ENCODE peak calls at places on chromosomes 4 and X, in nine cellular contexts. D, R, O, V, W, B, J, X and Q are unnamed samples.

GRCh38 chr4:156377036-156377700 is 423.5 kb upstream of the CTSO start:
- DNase-seq in X (no peak), B (no peak), D (no peak), W (no peak), O (no peak), J (no peak), R (no peak), V (no peak), Q (peak; percentile 33)

GRCh38 chr4:101753702-101754101 is 36.8 kb upstream of the BANK1 start:
- DNase-seq in D (no peak), O (no peak), X (no peak), J (no peak), B (no peak), W (no peak), V (no peak), R (no peak), Q (no peak)

GRCh38 chr4:30763337-30763736 is 43.2 kb downstream of the PCDH7 start:
- DNase-seq in D (no peak), X (no peak), O (no peak), B (no peak), V (no peak), J (no peak), R (no peak), W (no peak), Q (peak; percentile 39)

GRCh38 chrX:70041993-70042392 is 7.7 kb downstream of the AWAT2 start:
- DNase-seq in W (no peak), J (no peak), V (no peak), B (no peak), X (no peak), D (no peak), O (no peak), R (no peak), Q (no peak)

GRCh38 chrX:134821901-134822300 is 163.6 kb upstream of the PLAC1 start:
- DNase-seq in D (no peak), W (no peak), J (no peak), R (no peak), B (no peak), X (no peak), V (no peak), O (no peak), Q (no peak)

GRCh38 chr4:113356452-113356851 is 307.0 kb downstream of the ANK2 start:
- DNase-seq in V (no peak), J (no peak), B (no peak), W (no peak), O (no peak), D (no peak), X (no peak), R (no peak), Q (no peak)

GRCh38 chrX:53071604-53072417 is 10.4 kb upstream of the TSPYL2 start:
- DNase-seq in X (peak; percentile 81), D (peak; percentile 18), R (peak; percentile 75), O (peak; percentile 68), W (peak; percentile 82), V (no peak), J (peak; percentile 95), B (peak; percentile 50), Q (peak; percentile 51)

GRCh38 chr4:68654946-68655721 is 15.3 kb downstream of the UGT2B15 start:
- DNase-seq in O (no peak), V (no peak), X (no peak), D (no peak), R (no peak), B (no peak), J (peak; percentile 15), W (no peak), Q (no peak)

GRCh38 chr4:110033994-110034393 is 121.3 kb downstream of the EGF start:
- DNase-seq in O (no peak), R (no peak), V (no peak), D (no peak), B (no peak), J (no peak), X (no peak), W (no peak), Q (no peak)

GRCh38 chr4:1310796-1311715 is 21.4 kb downstream of the MAEA start:
- DNase-seq in V (no peak), X (no peak), R (no peak), J (no peak), D (no peak), W (no peak), O (no peak), B (no peak), Q (no peak)

GRCh38 chr4:177118596-177118995 is 191.1 kb upstream of the NEIL3 start:
- DNase-seq in R (no peak), W (no peak), J (no peak), D (no peak), O (no peak), X (no peak), V (no peak), B (no peak), Q (peak; percentile 11)

GRCh38 chrX:111129949-111130348 is 34.0 kb downstream of the PAK3 start:
- DNase-seq in R (no peak), O (no peak), J (no peak), B (no peak), V (no peak), X (no peak), D (no peak), W (no peak), Q (no peak)

GRCh38 chr4:158858410-158859189 is 89.8 kb downstream of the FNIP2 start:
- DNase-seq in O (no peak), J (no peak), W (no peak), R (no peak), V (no peak), B (no peak), D (no peak), X (no peak), Q (no peak)

GRCh38 chrX:45191820-45192409 is 8.8 kb downstream of the DIPK2B start:
- DNase-seq in X (no peak), R (no peak), J (no peak), W (no peak), O (no peak), D (peak; percentile 26), V (no peak), B (no peak), Q (no peak)

GRCh38 chrX:78769933-78770332 is 22.4 kb downstream of the LPAR4 start:
- DNase-seq in R (no peak), W (no peak), B (no peak), D (no peak), X (no peak), J (no peak), V (no peak), O (no peak), Q (no peak)

GRCh38 chrX:18042776-18043175 is 177.9 kb downstream of the BEND2 start:
- DNase-seq in B (no peak), X (no peak), V (no peak), R (no peak), J (no peak), O (no peak), D (no peak), W (no peak), Q (no peak)

GRCh38 chr4:166091914-166092510 is 219.0 kb downstream of the TLL1 start:
- DNase-seq in V (peak; percentile 21), X (no peak), O (peak; percentile 31), D (no peak), J (peak; percentile 65), R (peak; percentile 16), W (peak; percentile 14), B (no peak), Q (peak; percentile 43)

GRCh38 chrX:43562372-43562771 is 93.7 kb upstream of the MAOA start:
- DNase-seq in W (no peak), R (no peak), J (no peak), V (no peak), B (no peak), X (no peak), O (no peak), D (no peak), Q (peak; percentile 9)

GRCh38 chr4:189858445-189858844 is 82.2 kb upstream of the FRG1 start:
- DNase-seq in V (peak; percentile 20), J (no peak), O (no peak), R (no peak), X (no peak), B (no peak), D (no peak), W (no peak), Q (no peak)

GRCh38 chrX:21666679-21667078 is 8.5 kb upstream of the KLHL34 start:
- DNase-seq in O (no peak), X (no peak), R (no peak), W (no peak), B (no peak), D (no peak), J (no peak), V (no peak), Q (no peak)

GRCh38 chr4:70976251-70976650 is 17.2 kb upstream of the DCK start:
- DNase-seq in B (no peak), X (no peak), J (no peak), W (no peak), V (no peak), D (no peak), O (no peak), R (no peak), Q (no peak)

GRCh38 chr4:104302731-104303130 is 192.0 kb downstream of the CXXC4 start:
- DNase-seq in O (no peak), W (no peak), R (no peak), V (no peak), B (no peak), J (no peak), X (no peak), D (no peak), Q (no peak)

GRCh38 chrX:106997611-106998010 is 2.4 kb downstream of the MORC4 start:
- DNase-seq in J (no peak), B (no peak), X (no peak), V (no peak), R (no peak), D (no peak), W (no peak), O (no peak), Q (no peak)

GRCh38 chrX:13432776-13433605 is 113.1 kb upstream of the ATXN3L start:
- DNase-seq in O (no peak), X (no peak), D (no peak), J (no peak), V (no peak), B (no peak), R (no peak), W (no peak), Q (peak; percentile 87)

GRCh38 chr4:140213736-140214135 is 59.8 kb upstream of the MAML3 start:
- DNase-seq in D (no peak), O (no peak), V (no peak), J (no peak), X (no peak), R (no peak), W (no peak), B (no peak), Q (no peak)

GRCh38 chr4:66741081-66741480 is 804.2 kb downstream of the CENPC start:
- DNase-seq in X (no peak), D (no peak), V (no peak), W (no peak), O (no peak), B (no peak), R (no peak), J (no peak), Q (no peak)

GRCh38 chr4:145279122-145279960 is 99.0 kb upstream of the OTUD4 start:
- DNase-seq in R (no peak), W (no peak), V (no peak), O (peak; percentile 5), X (no peak), J (peak; percentile 45), B (no peak), D (no peak), Q (peak; percentile 53)